ENCODE peak calls at places on chromosomes 5 and 9, in five cellular contexts. T, Q, P, N and O are unnamed samples.

GRCh38 chr9:132187006-132187760 is 25.3 kb downstream of the NTNG2 start:
- DNase-seq in Q (no peak), N (no peak), T (no peak), P (no peak), O (no peak)

GRCh38 chr5:6402939-6403338 is 24.6 kb upstream of the MED10 start:
- DNase-seq in N (no peak), Q (no peak), T (no peak), P (no peak), O (no peak)

GRCh38 chr5:172564883-172565282 is 76.2 kb upstream of the NEURL1B start:
- DNase-seq in N (no peak), P (no peak), T (no peak), Q (no peak), O (no peak)

GRCh38 chr9:125085703-125086477 is 57.4 kb downstream of the SCAI start:
- DNase-seq in N (no peak), P (no peak), T (no peak), Q (no peak), O (no peak)

GRCh38 chr9:111190352-111190751 is 139.7 kb downstream of the OR2K2 start:
- DNase-seq in Q (no peak), T (no peak), N (no peak), P (no peak), O (no peak)

GRCh38 chr5:58582004-58582403 is 871 bp upstream of the RAB3C start:
- DNase-seq in Q (no peak), P (peak; percentile 65), T (no peak), N (no peak), O (peak; percentile 78)

GRCh38 chr5:143635146-143635752 is 176.7 kb upstream of the HMHB1 start:
- DNase-seq in T (no peak), N (peak; percentile 41), Q (peak; percentile 75), P (no peak), O (no peak)

GRCh38 chr5:177049285-177049684 is 26.8 kb downstream of the ZNF346 start:
- DNase-seq in N (no peak), T (no peak), P (no peak), Q (no peak), O (no peak)

GRCh38 chr5:20105915-20106314 is 117.9 kb upstream of the CDH18 start:
- DNase-seq in P (no peak), N (no peak), T (no peak), Q (no peak), O (no peak)

GRCh38 chr9:105046907-105047651 is 119.1 kb upstream of the ABCA1 start:
- DNase-seq in P (peak; percentile 60), N (no peak), T (no peak), Q (no peak), O (no peak)

GRCh38 chr5:8952147-8952546 is 593.7 kb downstream of the SEMA5A start:
- DNase-seq in Q (no peak), P (no peak), T (no peak), N (no peak), O (no peak)

GRCh38 chr5:8953911-8954310 is 592.0 kb downstream of the SEMA5A start:
- DNase-seq in Q (no peak), N (no peak), P (no peak), T (no peak), O (no peak)

GRCh38 chr5:8949908-8950307 is 596.0 kb downstream of the SEMA5A start:
- DNase-seq in P (no peak), T (no peak), N (no peak), Q (no peak), O (no peak)

GRCh38 chr5:8954801-8955200 is 591.1 kb downstream of the SEMA5A start:
- DNase-seq in N (no peak), Q (no peak), P (peak; percentile 3), T (no peak), O (no peak)

DNA sequence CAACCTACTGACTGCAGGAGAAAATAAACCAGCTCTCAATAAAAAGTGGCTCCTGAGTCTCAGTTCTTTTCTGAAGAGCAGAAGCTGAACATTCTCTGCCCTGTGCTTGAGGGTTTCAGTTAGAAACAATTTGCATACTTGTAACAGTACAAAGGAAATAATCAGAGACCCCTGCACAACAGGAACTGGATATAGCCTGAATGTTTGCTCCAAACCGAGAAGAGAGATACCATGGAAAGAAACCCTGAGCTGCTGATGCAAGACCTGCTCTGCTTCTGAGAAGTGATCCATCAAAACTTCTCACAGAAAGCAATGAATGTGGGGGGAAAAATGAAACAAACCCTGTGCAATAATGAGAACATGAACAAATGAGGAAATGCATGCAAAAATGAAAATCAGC is 592.9 kb downstream of the SEMA5A start:
- DNase-seq in Q (no peak), N (no peak), T (no peak), P (no peak), O (no peak)
- H3K27ac ChIP-seq in Q (no peak overlapping the region), N (no peak overlapping the region), T (no peak overlapping the region), P (no peak overlapping the region), O (no peak overlapping the region)

DNA sequence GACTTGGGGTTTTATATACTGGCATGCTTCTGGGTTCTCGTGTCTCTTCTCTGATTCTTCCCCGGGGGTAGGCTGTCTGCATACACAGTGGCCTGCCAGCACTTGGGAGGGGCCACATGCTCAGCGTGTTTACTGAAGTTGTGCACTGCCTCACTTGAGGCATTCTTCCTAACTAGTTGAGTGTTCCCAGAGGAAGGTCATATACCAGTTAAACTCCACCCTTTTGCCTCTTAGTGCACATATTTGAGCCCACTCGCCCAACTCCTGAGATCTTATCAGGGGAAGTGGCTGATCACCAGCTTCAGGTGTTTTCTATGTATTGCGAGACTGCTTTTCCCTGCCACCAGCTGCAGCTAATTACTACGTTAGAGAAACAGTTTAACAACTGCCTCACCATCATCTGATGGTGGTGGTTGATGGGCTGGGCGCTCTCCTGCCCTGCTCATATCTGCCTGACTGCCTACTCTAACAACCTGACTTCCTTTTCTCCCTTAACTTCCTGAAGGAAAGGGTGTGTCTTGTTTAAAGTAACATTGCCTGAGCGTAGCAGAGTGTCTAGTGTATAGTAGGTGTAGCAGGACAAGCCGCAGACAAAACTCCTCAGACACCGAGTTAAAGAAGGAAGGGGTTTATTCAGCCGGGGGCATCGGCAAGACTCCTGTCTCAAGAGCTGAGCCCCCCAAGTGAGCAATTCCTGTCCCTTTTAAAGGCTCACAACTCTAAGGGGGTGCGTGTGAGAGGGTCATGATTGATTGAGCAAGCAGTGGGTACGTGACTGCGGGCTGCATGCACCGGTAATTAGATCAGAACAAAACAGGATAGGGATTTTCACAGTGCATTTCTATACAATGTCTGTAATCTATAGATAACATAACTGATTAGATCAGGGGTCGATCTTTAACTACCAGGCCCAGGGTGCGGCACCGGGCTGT is 60.1 kb upstream of the CLINT1 start:
- DNase-seq in T (no peak), P (no peak), Q (no peak), N (peak; percentile 63), O (no peak)
- H3K27ac ChIP-seq in T (no peak overlapping the region), P (no peak overlapping the region), Q (no peak overlapping the region), N (peak overlapping the region; percentile 33), O (no peak overlapping the region)

GRCh38 chr5:137932800-137933199 is 43.5 kb downstream of the PKD2L2 start:
- DNase-seq in P (no peak), T (no peak), N (no peak), Q (no peak), O (no peak)
- H3K27ac ChIP-seq in P (no peak overlapping the region), T (no peak overlapping the region), N (no peak overlapping the region), Q (no peak overlapping the region), O (no peak overlapping the region)

GRCh38 chr5:123438902-123439301 is 15.7 kb upstream of the CEP120 start:
- DNase-seq in N (no peak), P (no peak), Q (no peak), T (no peak), O (no peak)
- H3K27ac ChIP-seq in N (no peak overlapping the region), P (no peak overlapping the region), Q (no peak overlapping the region), T (no peak overlapping the region), O (no peak overlapping the region)

GRCh38 chr9:107982735-107983134 is 493.2 kb upstream of the KLF4 start:
- DNase-seq in Q (no peak), N (no peak), T (no peak), P (no peak), O (no peak)
- H3K27ac ChIP-seq in Q (no peak overlapping the region), N (no peak overlapping the region), T (no peak overlapping the region), P (no peak overlapping the region), O (no peak overlapping the region)